ENCODE peak calls at places on chromosomes 7 and 10, in five cellular contexts. One of them, this sample, is unnamed. For H3K9me3, the result is how much of the 10 kb centered on the place peaks cover.

GRCh38 chr7:117270371-117270770 is 52.5 kb downstream of the WNT2 start:
- DNase-seq in GM23248: peak
- DNase-seq in uterus: no peak
- DNase-seq in CD4-positive, alpha-beta T cell: no peak
- DNase-seq in A549: peak
- DNase-seq in this sample: no peak

GRCh38 chr10:25493122-25493893 is 318.5 kb downstream of the GPR158 start:
- DNase-seq in GM23248: peak
- DNase-seq in A549: peak
- DNase-seq in uterus: no peak
- DNase-seq in CD4-positive, alpha-beta T cell: no peak
- DNase-seq in this sample: no peak

GRCh38 chr10:102773986-102774385 is 30.2 kb downstream of the WBP1L start:
- DNase-seq in CD4-positive, alpha-beta T cell: peak
- DNase-seq in uterus: no peak
- DNase-seq in A549: no peak
- DNase-seq in GM23248: peak
- DNase-seq in this sample: no peak

GRCh38 chr7:116166167-116166566 is 44.2 kb upstream of the TES start:
- DNase-seq in A549: no peak
- DNase-seq in uterus: no peak
- DNase-seq in GM23248: peak
- DNase-seq in CD4-positive, alpha-beta T cell: no peak
- DNase-seq in this sample: no peak

GRCh38 chr10:27644307-27644939 is 101.2 kb downstream of the MKX start:
- DNase-seq in A549: no peak
- DNase-seq in GM23248: peak
- DNase-seq in uterus: no peak
- DNase-seq in CD4-positive, alpha-beta T cell: no peak
- DNase-seq in this sample: no peak

GRCh38 chr10:71157435-71157834 is 54.9 kb upstream of the UNC5B start:
- DNase-seq in A549: no peak
- DNase-seq in CD4-positive, alpha-beta T cell: no peak
- DNase-seq in GM23248: no peak
- DNase-seq in uterus: no peak
- DNase-seq in this sample: no peak

GRCh38 chr10:107767185-107767584 is 602.7 kb upstream of the SORCS1 start:
- DNase-seq in uterus: no peak
- DNase-seq in GM23248: peak
- DNase-seq in A549: no peak
- DNase-seq in CD4-positive, alpha-beta T cell: no peak
- DNase-seq in this sample: no peak

GRCh38 chr7:106371629-106372028 is 86.8 kb upstream of the NAMPT start:
- DNase-seq in CD4-positive, alpha-beta T cell: no peak
- DNase-seq in GM23248: no peak
- DNase-seq in uterus: no peak
- DNase-seq in A549: no peak
- DNase-seq in this sample: no peak

GRCh38 chr7:5495581-5496375 is 72.1 kb upstream of the TNRC18 start:
- DNase-seq in CD4-positive, alpha-beta T cell: no peak
- DNase-seq in uterus: peak
- DNase-seq in GM23248: no peak
- DNase-seq in A549: no peak
- DNase-seq in this sample: no peak

GRCh38 chr7:71155236-71155635 is 23.3 kb downstream of the GALNT17 start:
- DNase-seq in GM23248: no peak
- DNase-seq in A549: no peak
- DNase-seq in CD4-positive, alpha-beta T cell: no peak
- DNase-seq in uterus: no peak
- DNase-seq in this sample: no peak

GRCh38 chr7:99105756-99106155 is 38.2 kb downstream of the SMURF1 start:
- DNase-seq in CD4-positive, alpha-beta T cell: no peak
- DNase-seq in A549: no peak
- DNase-seq in uterus: no peak
- DNase-seq in GM23248: no peak
- DNase-seq in this sample: no peak

GRCh38 chr10:16436367-16436757 is 448 bp upstream of the PTER start:
- DNase-seq in uterus: no peak
- DNase-seq in GM23248: peak
- DNase-seq in CD4-positive, alpha-beta T cell: peak
- DNase-seq in A549: no peak
- DNase-seq in this sample: no peak

GRCh38 chr7:120996333-120996982 is 7.9 kb downstream of the CPED1 start:
- DNase-seq in CD4-positive, alpha-beta T cell: peak
- DNase-seq in A549: no peak
- DNase-seq in uterus: peak
- DNase-seq in GM23248: peak
- DNase-seq in this sample: no peak

GRCh38 chr10:1556496-1556895 is 180.8 kb downstream of the ADARB2 start:
- DNase-seq in A549: no peak
- DNase-seq in GM23248: no peak
- DNase-seq in uterus: no peak
- DNase-seq in CD4-positive, alpha-beta T cell: no peak
- DNase-seq in this sample: no peak

GRCh38 chr7:24933298-24933697 is 46.7 kb downstream of the OSBPL3 start:
- DNase-seq in A549: no peak
- DNase-seq in GM23248: no peak
- DNase-seq in uterus: no peak
- DNase-seq in CD4-positive, alpha-beta T cell: no peak
- DNase-seq in this sample: no peak

GRCh38 chr7:29565982-29566746 is 2.5 kb downstream of the PRR15 start:
- DNase-seq in GM23248: peak
- DNase-seq in CD4-positive, alpha-beta T cell: no peak
- DNase-seq in uterus: peak
- DNase-seq in A549: no peak
- DNase-seq in this sample: no peak

GRCh38 chr10:34135515-34135914 is 679.6 kb downstream of the PARD3 start:
- DNase-seq in A549: no peak
- DNase-seq in CD4-positive, alpha-beta T cell: no peak
- DNase-seq in uterus: no peak
- DNase-seq in GM23248: no peak
- DNase-seq in this sample: no peak

GRCh38 chr7:1735806-1736468 is 65.9 kb downstream of the ELFN1 start:
- DNase-seq in uterus: no peak
- DNase-seq in GM23248: no peak
- DNase-seq in CD4-positive, alpha-beta T cell: no peak
- DNase-seq in A549: no peak
- DNase-seq in this sample: no peak

GRCh38 chr7:5177060-5177459 is 13.0 kb upstream of the WIPI2 start:
- DNase-seq in A549: peak
- DNase-seq in uterus: peak
- DNase-seq in GM23248: peak
- DNase-seq in CD4-positive, alpha-beta T cell: no peak
- DNase-seq in this sample: no peak

GRCh38 chr10:76306859-76307258 is 875.4 kb downstream of the LRMDA start:
- DNase-seq in GM23248: peak
- DNase-seq in CD4-positive, alpha-beta T cell: no peak
- DNase-seq in A549: no peak
- DNase-seq in uterus: no peak
- DNase-seq in this sample: no peak

GRCh38 chr10:71271626-71272025 is 47.4 kb upstream of the SLC29A3 start:
- DNase-seq in GM23248: no peak
- DNase-seq in CD4-positive, alpha-beta T cell: no peak
- DNase-seq in uterus: no peak
- DNase-seq in A549: no peak
- DNase-seq in this sample: no peak

GRCh38 chr7:131835141-131835540 is 278.7 kb upstream of the PODXL start:
- DNase-seq in CD4-positive, alpha-beta T cell: no peak
- DNase-seq in GM23248: no peak
- DNase-seq in uterus: no peak
- DNase-seq in A549: no peak
- DNase-seq in this sample: no peak

GRCh38 chr7:95110707-95111106 is 203.3 kb downstream of the PPP1R9A start:
- DNase-seq in CD4-positive, alpha-beta T cell: no peak
- DNase-seq in GM23248: no peak
- DNase-seq in uterus: no peak
- DNase-seq in A549: no peak
- DNase-seq in this sample: no peak

GRCh38 chr10:92024700-92025099 is 101.1 kb downstream of the BTAF1 start:
- DNase-seq in A549: no peak
- DNase-seq in GM23248: peak
- DNase-seq in uterus: no peak
- DNase-seq in CD4-positive, alpha-beta T cell: no peak
- DNase-seq in this sample: no peak

GRCh38 chr10:51162002-51162401 is 87.7 kb downstream of the PRKG1 start:
- DNase-seq in CD4-positive, alpha-beta T cell: no peak
- DNase-seq in GM23248: no peak
- DNase-seq in uterus: no peak
- DNase-seq in A549: no peak
- DNase-seq in this sample: no peak

GRCh38 chr10:114801411-114801813 is 20.2 kb upstream of the FHIP2A start:
- DNase-seq in uterus: no peak
- DNase-seq in CD4-positive, alpha-beta T cell: no peak
- DNase-seq in GM23248: no peak
- DNase-seq in A549: no peak
- DNase-seq in this sample: no peak

GRCh38 chr7:78301361-78301760 is 502.8 kb downstream of the PHTF2 start:
- DNase-seq in GM23248: peak
- DNase-seq in CD4-positive, alpha-beta T cell: no peak
- DNase-seq in uterus: no peak
- DNase-seq in A549: no peak
- DNase-seq in this sample: no peak

GRCh38 chr7:18345641-18346234 is 149.8 kb upstream of the HDAC9 start:
- DNase-seq in GM23248: peak
- DNase-seq in uterus: no peak
- DNase-seq in A549: peak
- DNase-seq in CD4-positive, alpha-beta T cell: no peak
- DNase-seq in this sample: no peak

GRCh38 chr7:70506463-70506862 is 625.5 kb upstream of the GALNT17 start:
- DNase-seq in CD4-positive, alpha-beta T cell: no peak
- DNase-seq in GM23248: no peak
- DNase-seq in A549: no peak
- DNase-seq in uterus: no peak
- DNase-seq in this sample: no peak

GRCh38 chr7:32501522-32501921 is 6.2 kb downstream of the AVL9 start:
- DNase-seq in GM23248: peak
- DNase-seq in A549: no peak
- DNase-seq in CD4-positive, alpha-beta T cell: no peak
- DNase-seq in uterus: no peak
- DNase-seq in this sample: no peak

GRCh38 chr10:6423004-6423403 is 157.1 kb downstream of the PRKCQ start:
- DNase-seq in GM23248: peak
- DNase-seq in CD4-positive, alpha-beta T cell: no peak
- DNase-seq in uterus: no peak
- DNase-seq in A549: no peak
- DNase-seq in this sample: no peak

GRCh38 chr10:8305871-8306652 is 251.6 kb downstream of the GATA3 start:
- DNase-seq in uterus: no peak
- DNase-seq in CD4-positive, alpha-beta T cell: no peak
- DNase-seq in GM23248: no peak
- DNase-seq in A549: no peak
- DNase-seq in this sample: no peak

GRCh38 chr7:95828824-95829428 is 56.6 kb downstream of the DYNC1I1 start:
- DNase-seq in CD4-positive, alpha-beta T cell: no peak
- DNase-seq in GM23248: no peak
- DNase-seq in uterus: no peak
- DNase-seq in A549: no peak
- DNase-seq in this sample: no peak

DNA sequence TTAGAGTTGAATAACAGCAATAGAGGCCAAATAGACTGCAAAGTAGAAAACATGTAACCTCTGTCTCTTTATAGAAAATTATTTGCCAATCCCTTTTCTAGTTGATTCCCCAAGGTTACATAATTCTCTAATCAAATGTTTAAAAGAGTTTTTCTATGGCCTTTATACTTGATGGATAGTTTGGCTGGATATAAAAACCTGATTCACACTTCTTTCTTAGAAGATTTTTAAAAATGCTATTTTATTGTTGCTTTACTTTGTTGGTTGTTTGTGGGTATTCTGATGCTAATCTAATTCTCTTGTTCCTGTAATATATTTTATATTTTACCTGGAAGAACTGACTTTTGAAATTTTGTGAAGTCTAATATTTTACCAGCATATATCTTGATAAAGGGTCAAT is 331.1 kb upstream of the MTPN start:
- DNase-seq in A549: no peak
- DNase-seq in GM23248: no peak
- DNase-seq in CD4-positive, alpha-beta T cell: no peak
- DNase-seq in uterus: no peak
- DNase-seq in this sample: no peak
- H3K9me3 ChIP-seq in A549: under half
- H3K9me3 ChIP-seq in GM23248: under half
- H3K9me3 ChIP-seq in CD4-positive, alpha-beta T cell: under half
- H3K9me3 ChIP-seq in uterus: under half
- H3K9me3 ChIP-seq in this sample: under half

GRCh38 chr7:158127241-158127640 is 460.4 kb downstream of the PTPRN2 start:
- DNase-seq in uterus: no peak
- DNase-seq in GM23248: no peak
- DNase-seq in CD4-positive, alpha-beta T cell: no peak
- DNase-seq in A549: no peak
- DNase-seq in this sample: no peak

GRCh38 chr7:158125091-158125490 is 462.5 kb downstream of the PTPRN2 start:
- DNase-seq in CD4-positive, alpha-beta T cell: no peak
- DNase-seq in uterus: no peak
- DNase-seq in GM23248: no peak
- DNase-seq in A549: no peak
- DNase-seq in this sample: no peak

GRCh38 chr7:158128572-158128971 is 459.1 kb downstream of the PTPRN2 start:
- DNase-seq in uterus: no peak
- DNase-seq in GM23248: no peak
- DNase-seq in CD4-positive, alpha-beta T cell: no peak
- DNase-seq in A549: no peak
- DNase-seq in this sample: no peak

GRCh38 chr7:158125721-158126120 is 461.9 kb downstream of the PTPRN2 start:
- DNase-seq in GM23248: no peak
- DNase-seq in A549: no peak
- DNase-seq in CD4-positive, alpha-beta T cell: no peak
- DNase-seq in uterus: no peak
- DNase-seq in this sample: no peak

DNA sequence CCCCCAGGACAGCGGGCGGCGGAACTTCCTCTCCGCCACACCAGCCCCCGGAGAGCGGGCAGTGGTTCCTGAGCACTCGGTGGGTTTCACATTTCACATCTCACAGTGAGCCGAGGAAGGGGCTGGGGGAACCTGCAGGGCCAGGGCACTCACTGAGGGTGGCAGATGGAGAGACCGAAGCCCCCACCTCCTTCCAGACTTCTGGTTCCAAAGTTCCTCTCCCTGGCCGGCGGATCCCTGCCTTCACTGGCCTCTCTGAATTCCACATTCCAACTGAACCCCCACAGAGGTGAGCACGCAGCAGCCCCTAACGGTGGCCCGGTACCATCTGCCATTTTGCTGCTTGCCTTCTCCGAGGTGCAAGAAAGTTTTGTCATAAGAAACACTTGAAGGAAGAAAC is 461.0 kb downstream of the PTPRN2 start:
- DNase-seq in uterus: no peak
- DNase-seq in GM23248: no peak
- DNase-seq in A549: no peak
- DNase-seq in CD4-positive, alpha-beta T cell: no peak
- DNase-seq in this sample: no peak
- H3K9me3 ChIP-seq in uterus: under half
- H3K9me3 ChIP-seq in GM23248: under half
- H3K9me3 ChIP-seq in A549: under half
- H3K9me3 ChIP-seq in CD4-positive, alpha-beta T cell: under half
- H3K9me3 ChIP-seq in this sample: under half

GRCh38 chr10:82888809-82889455 is 1013.9 kb downstream of the NRG3 start:
- DNase-seq in CD4-positive, alpha-beta T cell: no peak
- DNase-seq in A549: no peak
- DNase-seq in uterus: no peak
- DNase-seq in GM23248: no peak
- DNase-seq in this sample: no peak
- H3K9me3 ChIP-seq in CD4-positive, alpha-beta T cell: under half
- H3K9me3 ChIP-seq in A549: under half
- H3K9me3 ChIP-seq in uterus: under half
- H3K9me3 ChIP-seq in GM23248: under half
- H3K9me3 ChIP-seq in this sample: under half

GRCh38 chr10:77834540-77834939 is 92.0 kb downstream of the DLG5 start:
- DNase-seq in uterus: no peak
- DNase-seq in CD4-positive, alpha-beta T cell: no peak
- DNase-seq in GM23248: no peak
- DNase-seq in A549: no peak
- DNase-seq in this sample: no peak
- H3K9me3 ChIP-seq in uterus: under half
- H3K9me3 ChIP-seq in CD4-positive, alpha-beta T cell: under half
- H3K9me3 ChIP-seq in GM23248: under half
- H3K9me3 ChIP-seq in A549: under half
- H3K9me3 ChIP-seq in this sample: under half

This sample was measured in T-helper 17 cell.